ENCODE peak calls at places on chromosomes 1 and 21, in ten cellular contexts. One of them, this sample, is unnamed.
A peak's percentile ranks its signal among the peaks of the same experiment; 100 is the strongest.

GRCh38 chr1:55445416-55445815 is 230.3 kb upstream of the USP24 start:
- DNase-seq in Caki2: no peak
- DNase-seq in non-pigmented ciliary epithelial cell: no peak
- DNase-seq in aorta: no peak
- DNase-seq in germinal center: no peak
- DNase-seq in heart left ventricle: no peak
- DNase-seq in hypothalamus: no peak
- DNase-seq in uterus: no peak
- DNase-seq in NCI-H524 treated with DMSO at 0.1 percent for 48 hours: no peak
- DNase-seq in small intestine: no peak
- DNase-seq in this sample: no peak

GRCh38 chr1:47926461-47926999 is 70.7 kb downstream of the TRABD2B start:
- DNase-seq in Caki2: no peak
- DNase-seq in non-pigmented ciliary epithelial cell: no peak
- DNase-seq in aorta: no peak
- DNase-seq in germinal center: no peak
- DNase-seq in heart left ventricle: no peak
- DNase-seq in hypothalamus: no peak
- DNase-seq in uterus: no peak
- DNase-seq in NCI-H524 treated with DMSO at 0.1 percent for 48 hours: no peak
- DNase-seq in small intestine: no peak
- DNase-seq in this sample: peak; percentile 40

GRCh38 chr1:168861421-168862023 is 132.5 kb upstream of the DPT start:
- DNase-seq in Caki2: no peak
- DNase-seq in non-pigmented ciliary epithelial cell: no peak
- DNase-seq in aorta: no peak
- DNase-seq in germinal center: no peak
- DNase-seq in heart left ventricle: no peak
- DNase-seq in hypothalamus: no peak
- DNase-seq in uterus: no peak
- DNase-seq in NCI-H524 treated with DMSO at 0.1 percent for 48 hours: no peak
- DNase-seq in small intestine: peak; percentile 38
- DNase-seq in this sample: no peak

GRCh38 chr21:42063578-42064521 is 7.3 kb upstream of the UMODL1 start:
- DNase-seq in Caki2: no peak
- DNase-seq in non-pigmented ciliary epithelial cell: no peak
- DNase-seq in aorta: no peak
- DNase-seq in germinal center: peak; percentile 79
- DNase-seq in heart left ventricle: peak; percentile 33
- DNase-seq in hypothalamus: no peak
- DNase-seq in uterus: no peak
- DNase-seq in NCI-H524 treated with DMSO at 0.1 percent for 48 hours: no peak
- DNase-seq in small intestine: peak; percentile 65
- DNase-seq in this sample: no peak

GRCh38 chr1:232034547-232034946 is 408.0 kb downstream of the DISC1 start:
- DNase-seq in Caki2: no peak
- DNase-seq in non-pigmented ciliary epithelial cell: no peak
- DNase-seq in aorta: no peak
- DNase-seq in germinal center: no peak
- DNase-seq in heart left ventricle: no peak
- DNase-seq in hypothalamus: no peak
- DNase-seq in uterus: no peak
- DNase-seq in NCI-H524 treated with DMSO at 0.1 percent for 48 hours: no peak
- DNase-seq in small intestine: no peak
- DNase-seq in this sample: no peak

GRCh38 chr1:156608981-156609380 is 7.7 kb upstream of the GPATCH4 start:
- DNase-seq in Caki2: no peak
- DNase-seq in non-pigmented ciliary epithelial cell: no peak
- DNase-seq in aorta: no peak
- DNase-seq in germinal center: peak; percentile 63
- DNase-seq in heart left ventricle: no peak
- DNase-seq in hypothalamus: no peak
- DNase-seq in uterus: no peak
- DNase-seq in NCI-H524 treated with DMSO at 0.1 percent for 48 hours: no peak
- DNase-seq in small intestine: peak; percentile 58
- DNase-seq in this sample: no peak

GRCh38 chr1:226135059-226135651 is 51.4 kb downstream of the ACBD3 start:
- DNase-seq in Caki2: no peak
- DNase-seq in non-pigmented ciliary epithelial cell: no peak
- DNase-seq in aorta: no peak
- DNase-seq in germinal center: no peak
- DNase-seq in heart left ventricle: peak; percentile 49
- DNase-seq in hypothalamus: no peak
- DNase-seq in uterus: peak; percentile 41
- DNase-seq in NCI-H524 treated with DMSO at 0.1 percent for 48 hours: no peak
- DNase-seq in small intestine: peak; percentile 90
- DNase-seq in this sample: no peak

GRCh38 chr1:159960721-159961381 is 6.8 kb upstream of the SLAMF9 start:
- DNase-seq in Caki2: no peak
- DNase-seq in non-pigmented ciliary epithelial cell: no peak
- DNase-seq in aorta: peak; percentile 80
- DNase-seq in germinal center: no peak
- DNase-seq in heart left ventricle: peak; percentile 69
- DNase-seq in hypothalamus: no peak
- DNase-seq in uterus: peak; percentile 45
- DNase-seq in NCI-H524 treated with DMSO at 0.1 percent for 48 hours: no peak
- DNase-seq in small intestine: peak; percentile 97
- DNase-seq in this sample: peak; percentile 99

GRCh38 chr1:53125623-53126360 is 16.6 kb downstream of the SLC1A7 start:
- DNase-seq in Caki2: no peak
- DNase-seq in non-pigmented ciliary epithelial cell: no peak
- DNase-seq in aorta: peak; percentile 39
- DNase-seq in germinal center: no peak
- DNase-seq in heart left ventricle: no peak
- DNase-seq in hypothalamus: no peak
- DNase-seq in uterus: no peak
- DNase-seq in NCI-H524 treated with DMSO at 0.1 percent for 48 hours: no peak
- DNase-seq in small intestine: no peak
- DNase-seq in this sample: no peak

GRCh38 chr21:46253610-46254124 is 25.1 kb upstream of the LSS start:
- DNase-seq in Caki2: no peak
- DNase-seq in non-pigmented ciliary epithelial cell: no peak
- DNase-seq in aorta: no peak
- DNase-seq in germinal center: no peak
- DNase-seq in heart left ventricle: no peak
- DNase-seq in hypothalamus: no peak
- DNase-seq in uterus: no peak
- DNase-seq in NCI-H524 treated with DMSO at 0.1 percent for 48 hours: no peak
- DNase-seq in small intestine: peak; percentile 24
- DNase-seq in this sample: no peak

This sample was measured in NCI-H226.